ENCODE peak calls at places on chromosome 14, in nine cellular contexts. Z is NCI-H345, W is ovary, V is HT1080, U is Calu3, H is hepatic stellate cell, F is HS-5, G is pulmonary artery endothelial cell, C is fibroblast of mammary gland. D is an unnamed sample.

GRCh38 chr14:23101213-23101970 is 3.4 kb downstream of the CIROP start:
- DNase-seq in C (no peak), F (no peak), U (no peak), H (no peak), G (no peak), V (no peak), W (no peak), Z (peak; percentile 74), D (no peak)

GRCh38 chr14:75147423-75148071 is 20.7 kb upstream of the NEK9 start:
- DNase-seq in C (peak; percentile 85), F (no peak), V (no peak), U (peak; percentile 73), Z (no peak), G (peak; percentile 50), W (peak; percentile 78), H (peak; percentile 79), D (peak; percentile 78)

GRCh38 chr14:46048127-46048526 is 603.5 kb downstream of the RPL10L start:
- DNase-seq in C (peak; percentile 46), Z (no peak), W (no peak), U (peak; percentile 18), V (peak; percentile 94), G (no peak), H (peak; percentile 2), F (peak; percentile 66), D (no peak)

GRCh38 chr14:91354979-91355685 is 62.5 kb downstream of the CCDC88C start:
- DNase-seq in V (no peak), C (no peak), F (no peak), G (no peak), Z (peak; percentile 96), W (no peak), H (no peak), U (no peak), D (peak; percentile 23)

GRCh38 chr14:38496092-38496491 is 240.2 kb upstream of the CLEC14A start:
- DNase-seq in W (no peak), C (no peak), Z (no peak), G (no peak), H (no peak), V (no peak), U (no peak), F (no peak), D (no peak)

GRCh38 chr14:76909266-76909665 is 83.1 kb downstream of the LRRC74A start:
- DNase-seq in U (no peak), H (no peak), G (no peak), C (no peak), F (no peak), W (no peak), Z (no peak), V (no peak), D (no peak)

GRCh38 chr14:21092147-21093011 is 6.1 kb downstream of the ZNF219 start:
- DNase-seq in U (peak; percentile 90), H (peak; percentile 89), V (peak; percentile 61), C (peak; percentile 71), Z (peak; percentile 62), F (no peak), W (peak; percentile 92), G (peak; percentile 24), D (peak; percentile 92)

GRCh38 chr14:86626530-86626929 is 1096.6 kb downstream of the FLRT2 start:
- DNase-seq in Z (no peak), W (no peak), F (no peak), H (no peak), U (no peak), V (no peak), G (no peak), C (no peak), D (no peak)

GRCh38 chr14:72516936-72517408 is 376.9 kb downstream of the DPF3 start:
- DNase-seq in U (peak; percentile 70), F (peak; percentile 69), G (peak; percentile 45), W (peak; percentile 82), C (peak; percentile 89), H (peak; percentile 39), Z (peak; percentile 46), V (peak; percentile 82), D (no peak)

GRCh38 chr14:66359500-66359899 is 126.7 kb upstream of the CCDC196 start:
- DNase-seq in U (peak; percentile 39), H (peak; percentile 12), V (peak; percentile 30), Z (peak; percentile 58), W (no peak), F (peak; percentile 23), G (peak; percentile 20), C (peak; percentile 77), D (no peak)

GRCh38 chr14:96229315-96229714 is 24.7 kb downstream of the BDKRB2 start:
- DNase-seq in C (peak; percentile 44), Z (no peak), H (no peak), W (no peak), U (no peak), F (no peak), G (no peak), V (no peak), D (no peak)

GRCh38 chr14:32397871-32398640 is 69.0 kb downstream of the AKAP6 start:
- DNase-seq in U (no peak), W (no peak), C (peak; percentile 53), G (no peak), Z (no peak), H (peak; percentile 10), F (no peak), V (peak; percentile 79), D (no peak)

GRCh38 chr14:94501588-94502516 is 7.4 kb downstream of the SERPINA12 start:
- DNase-seq in Z (no peak), H (no peak), U (no peak), W (no peak), V (no peak), F (no peak), C (peak; percentile 25), G (no peak), D (no peak)

GRCh38 chr14:37223947-37224474 is 26.3 kb downstream of the MIPOL1 start:
- DNase-seq in U (peak; percentile 41), Z (no peak), G (no peak), V (peak; percentile 7), H (no peak), C (no peak), W (no peak), F (no peak), D (no peak)

GRCh38 chr14:99672506-99673327 is 11.4 kb upstream of the CYP46A1 start:
- DNase-seq in U (no peak), V (no peak), F (no peak), H (no peak), G (no peak), Z (no peak), W (no peak), C (no peak), D (no peak)

GRCh38 chr14:64391113-64391725 is 3.1 kb downstream of the MTHFD1 start:
- DNase-seq in C (no peak), U (no peak), V (no peak), F (no peak), G (no peak), H (no peak), W (no peak), Z (no peak), D (no peak)

GRCh38 chr14:20848955-20849570 is 42.1 kb upstream of the RNASE3 start:
- DNase-seq in U (no peak), G (no peak), H (no peak), Z (no peak), F (no peak), W (no peak), V (no peak), C (no peak), D (no peak)

GRCh38 chr14:73153272-73153671 is 17.0 kb downstream of the PSEN1 start:
- DNase-seq in C (peak; percentile 90), U (no peak), H (peak; percentile 69), G (no peak), Z (no peak), V (no peak), F (no peak), W (no peak), D (no peak)

GRCh38 chr14:34012978-34013713 is 62.3 kb upstream of the EGLN3 start:
- DNase-seq in Z (no peak), C (no peak), U (no peak), G (no peak), F (no peak), H (no peak), W (no peak), V (no peak), D (no peak)

GRCh38 chr14:93982684-93983007 is 6.3 kb upstream of the ASB2 start:
- DNase-seq in U (no peak), C (no peak), V (no peak), F (no peak), W (no peak), G (no peak), Z (no peak), H (no peak), D (peak; percentile 28)

GRCh38 chr14:65502676-65503124 is 90.2 kb downstream of the FUT8 start:
- DNase-seq in V (peak; percentile 80), G (no peak), Z (peak; percentile 64), C (peak; percentile 83), F (peak; percentile 22), H (peak; percentile 12), W (no peak), U (no peak), D (no peak)

GRCh38 chr14:105092912-105093425 is 27.7 kb upstream of the GPR132 start:
- DNase-seq in U (peak; percentile 56), V (no peak), G (no peak), H (peak; percentile 87), C (no peak), W (peak; percentile 86), Z (no peak), F (no peak), D (peak; percentile 78)

GRCh38 chr14:58639842-58640484 is 2.2 kb downstream of the DACT1 start:
- DNase-seq in G (no peak), C (peak; percentile 90), F (peak; percentile 50), W (no peak), U (peak; percentile 53), V (peak; percentile 57), Z (peak; percentile 79), H (peak; percentile 70), D (no peak)

GRCh38 chr14:96088911-96089310 is 49.7 kb downstream of the C14orf132 start:
- DNase-seq in W (no peak), H (no peak), V (no peak), U (no peak), F (no peak), C (no peak), Z (no peak), G (no peak), D (no peak)

GRCh38 chr14:102499401-102500189 is 10.0 kb downstream of the ANKRD9 start:
- DNase-seq in W (no peak), H (no peak), V (no peak), U (no peak), F (no peak), G (no peak), C (no peak), Z (no peak), D (no peak)

GRCh38 chr14:74516451-74517155 is 23.0 kb downstream of the ISCA2 start:
- DNase-seq in U (peak; percentile 41), W (peak; percentile 55), V (no peak), H (peak; percentile 62), G (no peak), C (no peak), Z (no peak), F (no peak), D (peak; percentile 39)

GRCh38 chr14:33996450-33996849 is 45.6 kb upstream of the EGLN3 start:
- DNase-seq in C (no peak), H (no peak), W (no peak), F (no peak), G (no peak), Z (no peak), V (no peak), U (no peak), D (no peak)